ENCODE peak calls at places on chromosomes 7 and 10, in seven cellular contexts. K is NCI-H345; R is activated naive CD4-positive, alpha-beta T cell treated with anti-CD3 and anti-CD28 coated beads, Interleukin-2, amount 50 U/mL, for 16 hours; P is astrocyte of the spinal cord; F is endodermal cell; O is NB4; V is NCI-H1105. Z is an unnamed sample.

GRCh38 chr7:83267141-83267631 is 104.5 kb upstream of the PCLO start:
- DNase-seq in O (no peak), R (no peak), V (peak; percentile 74), K (peak; percentile 4), F (no peak), P (peak; percentile 35), Z (no peak)

GRCh38 chr7:111174476-111174875 is 83.5 kb downstream of the LRRN3 start:
- DNase-seq in R (no peak), V (no peak), K (no peak), F (no peak), P (no peak), O (no peak), Z (no peak)

GRCh38 chr10:68154211-68154497 is 44.9 kb downstream of the MYPN start:
- DNase-seq in K (peak; percentile 0), F (peak; percentile 73), V (peak; percentile 41), P (peak; percentile 63), O (no peak), R (no peak), Z (peak; percentile 18)

GRCh38 chr7:112946350-112946749 is 140.3 kb downstream of the GPR85 start:
- DNase-seq in O (peak; percentile 19), V (no peak), K (no peak), F (no peak), P (no peak), R (no peak), Z (no peak)

GRCh38 chr10:49610015-49610734 is at the start of gene SLC18A3:
- DNase-seq in V (peak; percentile 34), K (peak; percentile 63), F (peak; percentile 78), R (no peak), O (no peak), P (no peak), Z (no peak)

GRCh38 chr10:103528551-103528950 is 35.0 kb downstream of the NEURL1 start:
- DNase-seq in F (no peak), P (no peak), K (no peak), O (no peak), R (no peak), V (no peak), Z (no peak)

GRCh38 chr10:100806356-100806645 is 60.9 kb downstream of the PAX2 start:
- DNase-seq in V (no peak), P (no peak), K (no peak), O (no peak), R (no peak), F (no peak), Z (no peak)

GRCh38 chr10:79981673-79982485 is 33.0 kb upstream of the SFTPD start:
- DNase-seq in P (peak; percentile 21), F (peak; percentile 89), R (no peak), K (peak; percentile 59), V (peak; percentile 47), O (peak; percentile 73), Z (peak; percentile 47)

GRCh38 chr10:103238506-103239252 is 7.0 kb upstream of the RPEL1 start:
- DNase-seq in K (no peak), P (no peak), F (peak; percentile 84), O (no peak), V (no peak), R (no peak), Z (no peak)

GRCh38 chr7:11609071-11609470 is 222.9 kb downstream of the THSD7A start:
- DNase-seq in F (no peak), O (no peak), K (no peak), R (no peak), P (no peak), V (no peak), Z (no peak)

GRCh38 chr7:144907577-144907976 is 71.7 kb upstream of the TPK1 start:
- DNase-seq in O (no peak), F (no peak), R (no peak), K (no peak), P (no peak), V (no peak), Z (no peak)

GRCh38 chr7:133941496-133941895 is 185.6 kb upstream of the LRGUK start:
- DNase-seq in V (no peak), O (no peak), F (no peak), P (peak; percentile 32), R (no peak), K (no peak), Z (no peak)

GRCh38 chr10:14074062-14074884 is 256.5 kb downstream of the FRMD4A start:
- DNase-seq in F (no peak), V (peak; percentile 47), R (no peak), P (peak; percentile 98), O (no peak), K (peak; percentile 93), Z (no peak)

GRCh38 chr7:16646427-16647081 is 573 bp downstream of the BZW2 start:
- DNase-seq in R (peak; percentile 47), F (no peak), V (no peak), P (peak; percentile 40), O (peak; percentile 56), K (peak; percentile 16), Z (no peak)

GRCh38 chr10:22316286-22317120 is at the start of gene COMMD3:
- DNase-seq in F (peak; percentile 91), K (peak; percentile 87), O (peak; percentile 78), R (peak; percentile 79), V (peak; percentile 78), P (peak; percentile 87), Z (peak; percentile 77)

GRCh38 chr10:71548494-71548846 is 151.8 kb downstream of the CDH23 start:
- DNase-seq in O (peak; percentile 78), F (peak; percentile 76), K (no peak), V (no peak), P (peak; percentile 22), R (no peak), Z (peak; percentile 7)